ENCODE peak calls at places on chromosomes 12 and 14, in six cellular contexts. One of them, this sample, is unnamed.

GRCh38 chr14:60266021-60266937 is 17.3 kb downstream of the PPM1A start:
- DNase-seq in CD8-positive, alpha-beta T cell: peak; percentile 22
- DNase-seq in HCT116: peak; percentile 27
- DNase-seq in WERI-Rb-1: peak; percentile 36
- DNase-seq in GM20000: no peak
- DNase-seq in foreskin keratinocyte: no peak
- DNase-seq in this sample: no peak

GRCh38 chr12:52274521-52274920 is at the start of gene KRT86:
- DNase-seq in CD8-positive, alpha-beta T cell: no peak
- DNase-seq in HCT116: no peak
- DNase-seq in WERI-Rb-1: no peak
- DNase-seq in GM20000: no peak
- DNase-seq in foreskin keratinocyte: no peak
- DNase-seq in this sample: no peak

GRCh38 chr12:85627584-85627983 is 208.6 kb downstream of the RASSF9 start:
- DNase-seq in CD8-positive, alpha-beta T cell: no peak
- DNase-seq in HCT116: no peak
- DNase-seq in WERI-Rb-1: no peak
- DNase-seq in GM20000: no peak
- DNase-seq in foreskin keratinocyte: no peak
- DNase-seq in this sample: no peak

GRCh38 chr12:104680070-104680469 is 223.3 kb downstream of the CHST11 start:
- DNase-seq in CD8-positive, alpha-beta T cell: peak; percentile 37
- DNase-seq in HCT116: peak; percentile 13
- DNase-seq in WERI-Rb-1: peak; percentile 36
- DNase-seq in GM20000: peak; percentile 44
- DNase-seq in foreskin keratinocyte: no peak
- DNase-seq in this sample: peak; percentile 41

GRCh38 chr14:106790189-106791036 is 1264.0 kb downstream of the TMEM121 start:
- DNase-seq in CD8-positive, alpha-beta T cell: peak; percentile 75
- DNase-seq in HCT116: no peak
- DNase-seq in WERI-Rb-1: peak; percentile 78
- DNase-seq in GM20000: peak; percentile 71
- DNase-seq in foreskin keratinocyte: no peak
- DNase-seq in this sample: peak; percentile 69

GRCh38 chr12:6699989-6700645 is 498 bp downstream of the PIANP start:
- DNase-seq in CD8-positive, alpha-beta T cell: peak; percentile 25
- DNase-seq in HCT116: no peak
- DNase-seq in WERI-Rb-1: peak; percentile 38
- DNase-seq in GM20000: peak; percentile 58
- DNase-seq in foreskin keratinocyte: no peak
- DNase-seq in this sample: peak; percentile 54

GRCh38 chr14:74616507-74616906 is 4.5 kb upstream of the LTBP2 start:
- DNase-seq in CD8-positive, alpha-beta T cell: no peak
- DNase-seq in HCT116: peak; percentile 73
- DNase-seq in WERI-Rb-1: peak; percentile 58
- DNase-seq in GM20000: no peak
- DNase-seq in foreskin keratinocyte: peak; percentile 86
- DNase-seq in this sample: no peak

GRCh38 chr12:61879229-61879628 is 381.0 kb upstream of the USP15 start:
- DNase-seq in CD8-positive, alpha-beta T cell: no peak
- DNase-seq in HCT116: no peak
- DNase-seq in WERI-Rb-1: no peak
- DNase-seq in GM20000: no peak
- DNase-seq in foreskin keratinocyte: no peak
- DNase-seq in this sample: no peak

GRCh38 chr12:42684171-42685071 is 94.9 kb upstream of the PRICKLE1 start:
- DNase-seq in CD8-positive, alpha-beta T cell: no peak
- DNase-seq in HCT116: no peak
- DNase-seq in WERI-Rb-1: no peak
- DNase-seq in GM20000: no peak
- DNase-seq in foreskin keratinocyte: peak; percentile 44
- DNase-seq in this sample: no peak

GRCh38 chr12:111367661-111368221 is 1.2 kb downstream of the PHETA1 start:
- DNase-seq in CD8-positive, alpha-beta T cell: no peak
- DNase-seq in HCT116: no peak
- DNase-seq in WERI-Rb-1: no peak
- DNase-seq in GM20000: no peak
- DNase-seq in foreskin keratinocyte: no peak
- DNase-seq in this sample: no peak

GRCh38 chr12:103933237-103933636 is 3.0 kb downstream of the HSP90B1 start:
- DNase-seq in CD8-positive, alpha-beta T cell: no peak
- DNase-seq in HCT116: no peak
- DNase-seq in WERI-Rb-1: no peak
- DNase-seq in GM20000: no peak
- DNase-seq in foreskin keratinocyte: no peak
- DNase-seq in this sample: no peak

GRCh38 chr12:22543246-22544037 is 900 bp downstream of the C2CD5 start:
- DNase-seq in CD8-positive, alpha-beta T cell: peak; percentile 31
- DNase-seq in HCT116: no peak
- DNase-seq in WERI-Rb-1: peak; percentile 74
- DNase-seq in GM20000: peak; percentile 58
- DNase-seq in foreskin keratinocyte: no peak
- DNase-seq in this sample: peak; percentile 52

GRCh38 chr14:69579476-69579875 is 4.8 kb upstream of the CCDC177 start:
- DNase-seq in CD8-positive, alpha-beta T cell: no peak
- DNase-seq in HCT116: no peak
- DNase-seq in WERI-Rb-1: no peak
- DNase-seq in GM20000: no peak
- DNase-seq in foreskin keratinocyte: no peak
- DNase-seq in this sample: no peak

GRCh38 chr14:60278350-60278749 is 29.3 kb downstream of the PPM1A start:
- DNase-seq in CD8-positive, alpha-beta T cell: no peak
- DNase-seq in HCT116: no peak
- DNase-seq in WERI-Rb-1: no peak
- DNase-seq in GM20000: no peak
- DNase-seq in foreskin keratinocyte: no peak
- DNase-seq in this sample: no peak

GRCh38 chr12:124480469-124481256 is 86.7 kb downstream of the NCOR2 start:
- DNase-seq in CD8-positive, alpha-beta T cell: no peak
- DNase-seq in HCT116: no peak
- DNase-seq in WERI-Rb-1: peak; percentile 97
- DNase-seq in GM20000: peak; percentile 87
- DNase-seq in foreskin keratinocyte: no peak
- DNase-seq in this sample: peak; percentile 87

GRCh38 chr14:96797943-96798349 is 764 bp downstream of the VRK1 start:
- DNase-seq in CD8-positive, alpha-beta T cell: no peak
- DNase-seq in HCT116: no peak
- DNase-seq in WERI-Rb-1: peak; percentile 33
- DNase-seq in GM20000: peak; percentile 41
- DNase-seq in foreskin keratinocyte: no peak
- DNase-seq in this sample: peak; percentile 51

GRCh38 chr14:21933681-21934080 is 260.1 kb upstream of the OR4E1 start:
- DNase-seq in CD8-positive, alpha-beta T cell: no peak
- DNase-seq in HCT116: no peak
- DNase-seq in WERI-Rb-1: no peak
- DNase-seq in GM20000: no peak
- DNase-seq in foreskin keratinocyte: no peak
- DNase-seq in this sample: no peak

GRCh38 chr12:58416211-58416610 is 474.8 kb downstream of the ATP23 start:
- DNase-seq in CD8-positive, alpha-beta T cell: no peak
- DNase-seq in HCT116: no peak
- DNase-seq in WERI-Rb-1: no peak
- DNase-seq in GM20000: no peak
- DNase-seq in foreskin keratinocyte: peak; percentile 43
- DNase-seq in this sample: no peak
- TF ChIP-seq CTCF in CD8-positive, alpha-beta T cell: no peak
- TF ChIP-seq CTCF in HCT116: no peak
- TF ChIP-seq CTCF in WERI-Rb-1: no peak
- TF ChIP-seq CTCF in GM20000: no peak
- TF ChIP-seq CTCF in foreskin keratinocyte: peak; percentile 60
- TF ChIP-seq CTCF in this sample: peak; percentile 2

GRCh38 chr14:25033358-25033757 is 16.6 kb downstream of the STXBP6 start:
- DNase-seq in CD8-positive, alpha-beta T cell: no peak
- DNase-seq in HCT116: no peak
- DNase-seq in WERI-Rb-1: no peak
- DNase-seq in GM20000: no peak
- DNase-seq in foreskin keratinocyte: no peak
- DNase-seq in this sample: no peak

GRCh38 chr14:25026476-25027137 is 23.3 kb downstream of the STXBP6 start:
- DNase-seq in CD8-positive, alpha-beta T cell: no peak
- DNase-seq in HCT116: no peak
- DNase-seq in WERI-Rb-1: no peak
- DNase-seq in GM20000: no peak
- DNase-seq in foreskin keratinocyte: no peak
- DNase-seq in this sample: no peak

GRCh38 chr14:25037032-25037431 is 12.9 kb downstream of the STXBP6 start:
- DNase-seq in CD8-positive, alpha-beta T cell: no peak
- DNase-seq in HCT116: no peak
- DNase-seq in WERI-Rb-1: no peak
- DNase-seq in GM20000: no peak
- DNase-seq in foreskin keratinocyte: no peak
- DNase-seq in this sample: no peak

GRCh38 chr14:25034803-25035681 is 14.9 kb downstream of the STXBP6 start:
- DNase-seq in CD8-positive, alpha-beta T cell: no peak
- DNase-seq in HCT116: no peak
- DNase-seq in WERI-Rb-1: no peak
- DNase-seq in GM20000: no peak
- DNase-seq in foreskin keratinocyte: no peak
- DNase-seq in this sample: no peak

GRCh38 chr14:25032092-25032784 is 17.7 kb downstream of the STXBP6 start:
- DNase-seq in CD8-positive, alpha-beta T cell: no peak
- DNase-seq in HCT116: no peak
- DNase-seq in WERI-Rb-1: no peak
- DNase-seq in GM20000: no peak
- DNase-seq in foreskin keratinocyte: no peak
- DNase-seq in this sample: no peak
- TF ChIP-seq CTCF in CD8-positive, alpha-beta T cell: no peak
- TF ChIP-seq CTCF in HCT116: peak; percentile 34
- TF ChIP-seq CTCF in WERI-Rb-1: peak; percentile 20
- TF ChIP-seq CTCF in GM20000: peak; percentile 19
- TF ChIP-seq CTCF in foreskin keratinocyte: peak; percentile 50
- TF ChIP-seq CTCF in this sample: peak; percentile 43

DNA sequence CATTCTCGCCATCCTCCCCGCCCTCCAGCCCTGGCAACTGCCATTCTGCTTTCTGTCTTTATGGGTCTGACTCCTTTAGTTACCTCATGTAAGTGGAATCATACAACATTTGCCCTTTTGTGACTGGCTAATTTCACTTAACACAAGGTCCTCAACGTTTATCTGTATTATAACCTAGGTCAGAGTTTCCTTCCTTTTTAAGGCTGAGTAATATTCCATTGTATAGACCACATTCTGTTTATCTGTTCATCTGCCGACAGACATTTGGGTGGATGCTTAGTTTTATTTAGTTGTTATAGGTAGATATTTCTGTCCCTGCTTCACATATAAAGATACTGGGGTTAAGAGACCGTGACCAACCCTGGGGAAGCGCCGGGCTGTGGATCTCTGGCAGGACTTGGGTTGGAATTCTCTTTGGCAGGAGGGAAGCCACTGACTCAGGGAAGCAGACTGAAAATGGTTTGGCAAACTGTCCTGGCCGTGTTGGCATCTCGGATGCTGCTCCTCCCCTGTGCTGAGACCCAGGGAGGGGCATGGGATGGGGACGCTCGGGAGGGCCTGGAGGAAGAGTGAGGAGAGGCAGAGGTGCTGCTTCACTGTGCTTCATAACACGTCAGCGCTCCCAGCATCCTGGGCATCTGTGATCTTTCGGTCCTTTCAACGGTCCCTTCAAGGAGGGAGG is 38.9 kb downstream of the TEAD4 start:
- DNase-seq in CD8-positive, alpha-beta T cell: no peak
- DNase-seq in HCT116: no peak
- DNase-seq in WERI-Rb-1: no peak
- DNase-seq in GM20000: no peak
- DNase-seq in foreskin keratinocyte: no peak
- DNase-seq in this sample: no peak
- TF ChIP-seq CTCF in CD8-positive, alpha-beta T cell: no peak
- TF ChIP-seq CTCF in HCT116: no peak
- TF ChIP-seq CTCF in WERI-Rb-1: no peak
- TF ChIP-seq CTCF in GM20000: no peak
- TF ChIP-seq CTCF in foreskin keratinocyte: no peak
- TF ChIP-seq CTCF in this sample: no peak

DNA sequence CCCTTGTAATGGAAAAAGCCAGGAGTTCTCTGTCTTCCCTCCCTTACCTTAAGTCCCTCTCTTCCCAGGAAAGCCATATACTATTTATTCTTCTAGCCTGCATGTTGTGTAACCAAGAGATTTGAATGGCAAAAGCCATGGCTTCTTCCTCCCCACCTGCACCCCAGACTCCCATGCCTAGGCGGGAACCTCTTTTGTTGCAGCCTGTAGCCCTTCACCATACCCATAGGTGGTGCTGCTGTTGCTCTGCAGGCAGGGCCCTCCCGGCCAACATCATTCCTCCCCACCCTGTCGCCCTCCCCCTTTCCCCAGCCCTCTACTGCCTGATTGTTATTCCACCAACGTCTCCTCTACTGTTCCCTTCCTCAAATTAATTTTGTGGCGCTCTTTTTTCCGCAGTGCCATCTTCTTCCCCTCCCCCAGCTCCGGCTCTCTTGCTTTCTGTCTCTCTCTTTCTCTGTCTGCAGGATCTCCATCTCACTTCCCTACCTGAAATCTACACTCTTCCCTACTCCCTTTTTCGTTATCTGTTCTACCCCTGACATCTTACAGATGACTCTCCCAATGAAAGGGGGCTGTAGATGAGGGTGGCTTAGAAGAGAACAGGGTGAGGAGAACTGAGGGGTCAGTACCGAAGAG is 13.8 kb downstream of the NGDN start:
- DNase-seq in CD8-positive, alpha-beta T cell: no peak
- DNase-seq in HCT116: no peak
- DNase-seq in WERI-Rb-1: peak; percentile 85
- DNase-seq in GM20000: peak; percentile 34
- DNase-seq in foreskin keratinocyte: no peak
- DNase-seq in this sample: peak; percentile 18
- TF ChIP-seq CTCF in CD8-positive, alpha-beta T cell: peak; percentile 12
- TF ChIP-seq CTCF in HCT116: peak; percentile 57
- TF ChIP-seq CTCF in WERI-Rb-1: peak; percentile 97
- TF ChIP-seq CTCF in GM20000: no peak
- TF ChIP-seq CTCF in foreskin keratinocyte: peak; percentile 59
- TF ChIP-seq CTCF in this sample: peak; percentile 58

GRCh38 chr14:77761205-77761931 is 412 bp upstream of the SNW1 start:
- DNase-seq in CD8-positive, alpha-beta T cell: no peak
- DNase-seq in HCT116: no peak
- DNase-seq in WERI-Rb-1: no peak
- DNase-seq in GM20000: no peak
- DNase-seq in foreskin keratinocyte: peak; percentile 6
- DNase-seq in this sample: no peak
- TF ChIP-seq CTCF in CD8-positive, alpha-beta T cell: no peak
- TF ChIP-seq CTCF in HCT116: peak; percentile 53
- TF ChIP-seq CTCF in WERI-Rb-1: peak; percentile 25
- TF ChIP-seq CTCF in GM20000: peak; percentile 25
- TF ChIP-seq CTCF in foreskin keratinocyte: peak; percentile 43
- TF ChIP-seq CTCF in this sample: peak; percentile 38

This sample was measured in GM13977.